ENCODE peak calls at places on chromosomes 13 and 19, in four cellular contexts. X, U, D and N are unnamed samples.

GRCh38 chr13:110089815-110090214 is 217.1 kb downstream of the COL4A1 start:
- DNase-seq in X (no peak), U (peak), D (no peak), N (no peak)

GRCh38 chr13:98285852-98286594 is 109.0 kb upstream of the RNF113B start:
- DNase-seq in D (no peak), U (no peak), X (peak), N (no peak)

GRCh38 chr19:19269952-19270694 is 3.0 kb downstream of the TM6SF2 start:
- DNase-seq in U (no peak), X (no peak), D (no peak), N (no peak)

GRCh38 chr13:51590966-51591627 is 6.8 kb downstream of the WDFY2 start:
- DNase-seq in D (no peak), U (peak), X (no peak), N (peak)

GRCh38 chr19:51651216-51651846 is 4.7 kb upstream of the SIGLEC14 start:
- DNase-seq in X (no peak), U (no peak), D (no peak), N (no peak)

GRCh38 chr13:60654405-60654804 is 257.4 kb downstream of the TDRD3 start:
- DNase-seq in D (no peak), X (no peak), U (peak), N (peak)

GRCh38 chr13:30038884-30039283 is 188.5 kb upstream of the UBL3 start:
- DNase-seq in D (no peak), X (no peak), U (peak), N (no peak)

GRCh38 chr19:1390594-1391423 is 7.1 kb downstream of the NDUFS7 start:
- DNase-seq in X (no peak), D (no peak), U (no peak), N (no peak)

GRCh38 chr13:73300718-73301425 is 242.1 kb downstream of the KLF5 start:
- DNase-seq in X (no peak), U (no peak), D (no peak), N (peak)

GRCh38 chr13:111920306-111920931 is 146.5 kb upstream of the SOX1 start:
- DNase-seq in U (no peak), X (no peak), D (no peak), N (no peak)

GRCh38 chr19:43818500-43818899 is 8.6 kb upstream of the ZNF283 start:
- DNase-seq in X (no peak), U (no peak), D (no peak), N (no peak)

GRCh38 chr19:58108546-58108817 is 10.5 kb upstream of the ZSCAN18 start:
- DNase-seq in U (no peak), D (no peak), X (no peak), N (no peak)

GRCh38 chr19:771332-771785 is 20.4 kb downstream of the MISP start:
- DNase-seq in D (peak), U (peak), X (no peak), N (peak)

GRCh38 chr19:1104452-1105216 is 840 bp downstream of the GPX4 start:
- DNase-seq in D (no peak), X (peak), U (peak), N (peak)

GRCh38 chr19:28574212-28574611 is 638.7 kb downstream of the UQCRFS1 start:
- DNase-seq in X (no peak), U (no peak), D (no peak), N (no peak)

GRCh38 chr13:73015799-73016198 is 43.0 kb upstream of the KLF5 start:
- DNase-seq in X (no peak), D (no peak), U (no peak), N (no peak)

GRCh38 chr19:47603706-47604310 is 5.1 kb upstream of the BICRA start:
- DNase-seq in D (no peak), U (no peak), X (no peak), N (no peak)

GRCh38 chr19:49249933-49250332 is 75.1 kb downstream of the SLC6A16 start:
- DNase-seq in X (no peak), D (no peak), U (no peak), N (no peak)

GRCh38 chr19:31263317-31263716 is 85.9 kb downstream of the TSHZ3 start:
- DNase-seq in U (no peak), X (no peak), D (no peak), N (no peak)

GRCh38 chr13:97883356-97883755 is 70.1 kb upstream of the IPO5 start:
- DNase-seq in D (no peak), X (no peak), U (no peak), N (no peak)